ENCODE peak calls at places on chromosomes 3 and 15, in six cellular contexts. I, K, W, T, M and S are unnamed samples.

GRCh38 chr3:34988296-34988695 is 651.0 kb upstream of the ARPP21 start:
- DNase-seq in I (no peak), K (no peak), W (no peak), T (no peak), M (peak; percentile 10), S (no peak)

GRCh38 chr15:74656935-74657535 is 38.8 kb downstream of the EDC3 start:
- DNase-seq in I (no peak), K (no peak), W (no peak), T (no peak), M (no peak), S (no peak)

GRCh38 chr3:127690823-127691452 is 18.2 kb downstream of the ABTB1 start:
- DNase-seq in I (peak; percentile 42), K (peak; percentile 49), W (peak; percentile 64), T (peak; percentile 80), M (peak; percentile 38), S (peak; percentile 73)

GRCh38 chr15:40412095-40412759 is 6.6 kb downstream of the IVD start:
- DNase-seq in I (peak; percentile 71), K (no peak), W (no peak), T (no peak), M (no peak), S (no peak)

GRCh38 chr3:148697311-148698189 is at the start of gene AGTR1:
- DNase-seq in I (peak; percentile 91), K (no peak), W (peak; percentile 11), T (peak; percentile 21), M (peak; percentile 79), S (peak; percentile 58)

GRCh38 chr15:29822100-29822684 is at the start of gene TJP1:
- DNase-seq in I (peak; percentile 87), K (no peak), W (peak; percentile 77), T (peak; percentile 69), M (peak; percentile 81), S (peak; percentile 88)

GRCh38 chr15:92683511-92683834 is 27.9 kb upstream of the FAM174B start:
- DNase-seq in I (peak; percentile 46), K (peak; percentile 87), W (peak; percentile 74), T (peak; percentile 22), M (peak; percentile 36), S (peak; percentile 49)

GRCh38 chr3:98814799-98815450 is 51.8 kb downstream of the ST3GAL6 start:
- DNase-seq in I (no peak), K (no peak), W (peak; percentile 84), T (peak; percentile 50), M (no peak), S (no peak)

GRCh38 chr3:154244644-154245043 is 79.6 kb downstream of the DHX36 start:
- DNase-seq in I (no peak), K (no peak), W (no peak), T (peak; percentile 40), M (no peak), S (no peak)

GRCh38 chr15:52184721-52185120 is 6.5 kb downstream of the GNB5 start:
- DNase-seq in I (no peak), K (no peak), W (no peak), T (no peak), M (no peak), S (no peak)

GRCh38 chr3:147298511-147298982 is 107.8 kb downstream of the ZIC4 start:
- DNase-seq in I (no peak), K (no peak), W (peak; percentile 84), T (peak; percentile 100), M (no peak), S (no peak)

GRCh38 chr15:78241017-78241416 is 6.7 kb upstream of the ACSBG1 start:
- DNase-seq in I (peak; percentile 89), K (peak; percentile 82), W (peak; percentile 75), T (peak; percentile 64), M (peak; percentile 86), S (peak; percentile 93)

GRCh38 chr3:139339219-139339906 is 4.5 kb upstream of the MRPS22 start:
- DNase-seq in I (no peak), K (no peak), W (no peak), T (no peak), M (no peak), S (no peak)

GRCh38 chr15:89662893-89663673 is 7.8 kb upstream of the KIF7 start:
- DNase-seq in I (peak; percentile 36), K (no peak), W (peak; percentile 90), T (peak; percentile 98), M (peak; percentile 77), S (no peak)

GRCh38 chr15:82737975-82738374 is 28.3 kb upstream of the AP3B2 start:
- DNase-seq in I (no peak), K (no peak), W (peak; percentile 9), T (no peak), M (no peak), S (no peak)

GRCh38 chr3:111636506-111636905 is 41.4 kb upstream of the ZBED2 start:
- DNase-seq in I (no peak), K (no peak), W (no peak), T (peak; percentile 21), M (no peak), S (no peak)

GRCh38 chr15:65189102-65189740 is 4.1 kb upstream of the CLPX start:
- DNase-seq in I (no peak), K (peak; percentile 62), W (peak; percentile 68), T (peak; percentile 56), M (no peak), S (peak; percentile 50)

GRCh38 chr3:97795951-97796350 is 25.9 kb upstream of the CRYBG3 start:
- DNase-seq in I (no peak), K (no peak), W (no peak), T (no peak), M (no peak), S (no peak)

GRCh38 chr15:45126535-45127158 is 3.0 kb downstream of the DUOXA1 start:
- DNase-seq in I (no peak), K (peak; percentile 34), W (peak; percentile 28), T (peak; percentile 29), M (no peak), S (peak; percentile 50)

GRCh38 chr3:157789162-157789561 is 285.9 kb upstream of the VEPH1 start:
- DNase-seq in I (no peak), K (no peak), W (no peak), T (no peak), M (no peak), S (no peak)

DNA sequence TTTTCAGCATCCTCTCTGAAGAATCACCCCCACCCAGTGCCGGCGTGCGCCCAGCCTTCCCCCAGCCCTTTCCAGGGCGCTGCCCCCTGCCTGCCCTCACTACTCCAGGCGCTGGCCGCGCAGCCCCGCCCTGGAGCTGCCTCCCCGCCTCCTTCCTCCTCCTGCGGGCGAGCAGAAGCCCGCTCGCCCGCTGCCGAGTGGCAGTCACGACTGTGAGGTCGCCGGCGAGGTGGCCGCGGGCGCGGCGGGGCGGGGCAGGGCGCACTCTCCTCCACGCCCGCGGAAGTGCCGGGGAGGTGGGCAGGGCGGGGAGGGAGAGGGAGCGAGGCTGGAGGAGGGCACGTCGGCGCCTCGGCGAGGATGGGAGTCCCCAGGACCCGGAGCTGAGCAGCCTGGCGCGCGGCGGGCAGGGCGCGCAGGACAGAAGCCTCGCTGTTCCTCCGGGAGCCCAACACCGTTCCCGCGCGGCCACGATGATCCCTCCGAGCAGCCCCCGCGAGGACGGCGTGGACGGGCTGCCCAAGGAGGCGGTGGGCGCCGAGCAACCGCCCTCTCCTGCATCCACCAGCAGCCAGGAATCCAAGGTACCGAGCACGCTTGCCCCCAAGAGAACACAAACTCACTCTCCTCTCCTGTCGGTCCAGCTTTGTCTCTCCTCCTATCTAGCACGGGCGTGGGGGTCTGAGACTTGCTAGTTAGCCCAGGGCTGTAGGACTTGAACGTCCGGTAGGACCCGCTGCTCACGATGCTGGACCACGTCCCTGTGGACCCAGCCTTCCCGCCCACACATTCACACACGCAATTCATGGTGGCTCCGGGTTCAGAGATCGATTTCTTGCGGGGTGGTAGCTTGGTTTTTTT is at the start of gene STAC:
- DNase-seq in I (peak; percentile 32), K (no peak), W (no peak), T (peak; percentile 36), M (peak; percentile 34), S (peak; percentile 86)
- H3K4me3 ChIP-seq in I (peak within 1 kb of the TSS; percentile 28), K (no peak within 1 kb of the TSS), W (peak within 1 kb of the TSS; percentile 33), T (peak within 1 kb of the TSS; percentile 91), M (peak within 1 kb of the TSS; percentile 65), S (peak within 1 kb of the TSS; percentile 89)

DNA sequence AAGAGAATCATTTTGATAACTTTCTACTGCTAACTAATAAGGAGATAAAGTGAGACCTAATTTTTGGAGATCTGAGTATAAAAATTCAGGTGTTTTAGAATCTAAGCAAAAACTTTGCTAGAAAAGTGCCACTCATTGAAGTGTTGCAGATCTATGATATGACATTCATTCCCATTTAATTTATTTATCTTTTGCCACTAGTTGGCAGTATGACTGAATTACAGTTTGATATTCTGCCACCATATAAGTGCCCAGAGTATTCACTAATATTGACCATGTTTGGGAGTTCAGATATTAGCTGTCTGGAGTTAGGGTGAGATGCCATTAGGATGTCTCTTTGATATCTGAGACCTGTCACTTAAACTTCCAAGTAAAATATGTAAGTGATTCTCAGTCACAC is 251.3 kb upstream of the GBE1 start:
- DNase-seq in I (no peak), K (no peak), W (no peak), T (no peak), M (no peak), S (no peak)
- TF ChIP-seq CTCF in I (no peak), K (no peak), W (no peak), T (peak; percentile 29), M (no peak), S (peak; percentile 44)

GRCh38 chr3:190716961-190717360 is 145.5 kb downstream of the GMNC start:
- DNase-seq in I (no peak), K (no peak), W (no peak), T (no peak), M (no peak), S (no peak)

GRCh38 chr3:190721330-190721729 is 141.2 kb downstream of the GMNC start:
- DNase-seq in I (no peak), K (peak; percentile 65), W (no peak), T (no peak), M (no peak), S (no peak)

GRCh38 chr3:190718691-190719090 is 143.8 kb downstream of the GMNC start:
- DNase-seq in I (no peak), K (no peak), W (peak; percentile 71), T (peak; percentile 80), M (no peak), S (no peak)

GRCh38 chr3:190722181-190722905 is 140.2 kb downstream of the GMNC start:
- DNase-seq in I (no peak), K (no peak), W (peak; percentile 25), T (peak; percentile 19), M (no peak), S (no peak)

GRCh38 chr3:190718097-190718496 is 144.4 kb downstream of the GMNC start:
- DNase-seq in I (no peak), K (no peak), W (no peak), T (no peak), M (no peak), S (no peak)
- H3K4me3 ChIP-seq in I (no peak overlapping the region), K (no peak overlapping the region), W (peak overlapping the region; percentile 17), T (no peak overlapping the region), M (no peak overlapping the region), S (no peak overlapping the region)

GRCh38 chr3:100796556-100796955 is 87.3 kb downstream of the TFG start:
- DNase-seq in I (no peak), K (peak; percentile 45), W (peak; percentile 29), T (peak; percentile 43), M (no peak), S (no peak)
- TF ChIP-seq CTCF in I (peak; percentile 50), K (no peak), W (peak; percentile 32), T (peak; percentile 52), M (peak; percentile 37), S (peak; percentile 34)

GRCh38 chr15:60840703-60841411 is 361.9 kb upstream of the ICE2 start:
- DNase-seq in I (no peak), K (no peak), W (no peak), T (no peak), M (no peak), S (no peak)
- H3K4me3 ChIP-seq in I (no peak overlapping the region), K (no peak overlapping the region), W (no peak overlapping the region), T (no peak overlapping the region), M (no peak overlapping the region), S (no peak overlapping the region)